ENCODE peak calls at places on chromosome 18, in nine cellular contexts. D is ureter, W is amniotic stem cell, E is amniotic epithelial cell, L is PC-9, N is iPS-NIHi11, P is left kidney, S is sigmoid colon, B is NCI-H2227 treated with DMSO at 0.1 percent for 48 hours. K is an unnamed sample.

GRCh38 chr18:74661008-74661407 is 63.3 kb downstream of the ZNF407 start:
- DNase-seq in D (no peak), W (no peak), E (no peak), L (no peak), N (no peak), P (no peak), S (no peak), B (no peak), K (no peak)

GRCh38 chr18:26656944-26657536 is 108.7 kb upstream of the KCTD1 start:
- DNase-seq in D (peak), W (peak), E (peak), L (no peak), N (peak), P (peak), S (peak), B (no peak), K (peak)

GRCh38 chr18:36095936-36096519 is 28.7 kb upstream of the RPRD1A start:
- DNase-seq in D (no peak), W (peak), E (peak), L (peak), N (peak), P (peak), S (no peak), B (peak), K (no peak)

GRCh38 chr18:75582406-75582821 is 154.9 kb upstream of the SMIM21 start:
- DNase-seq in D (no peak), W (no peak), E (peak), L (no peak), N (no peak), P (no peak), S (no peak), B (no peak), K (no peak)

GRCh38 chr18:23143871-23144270 is 8.6 kb downstream of the CABLES1 start:
- DNase-seq in D (no peak), W (no peak), E (peak), L (no peak), N (no peak), P (peak), S (no peak), B (no peak), K (peak)

GRCh38 chr18:63773616-63774015 is 1.6 kb upstream of the SERPINB7 start:
- DNase-seq in D (no peak), W (no peak), E (no peak), L (no peak), N (no peak), P (no peak), S (no peak), B (no peak), K (no peak)

GRCh38 chr18:80169607-80170006 is 60.5 kb downstream of the ADNP2 start:
- DNase-seq in D (no peak), W (no peak), E (no peak), L (no peak), N (no peak), P (no peak), S (no peak), B (no peak), K (no peak)

GRCh38 chr18:48529796-48530195 is 9.0 kb upstream of the CTIF start:
- DNase-seq in D (no peak), W (peak), E (peak), L (peak), N (no peak), P (no peak), S (no peak), B (no peak), K (no peak)

GRCh38 chr18:8998481-8999217 is 103.8 kb upstream of the NDUFV2 start:
- DNase-seq in D (no peak), W (no peak), E (peak), L (peak), N (no peak), P (no peak), S (no peak), B (peak), K (no peak)

GRCh38 chr18:49250819-49251388 is 209.5 kb downstream of the DYM start:
- DNase-seq in D (no peak), W (no peak), E (peak), L (no peak), N (no peak), P (peak), S (no peak), B (peak), K (no peak)

GRCh38 chr18:48602759-48603390 is 64.0 kb downstream of the CTIF start:
- DNase-seq in D (no peak), W (no peak), E (no peak), L (no peak), N (no peak), P (no peak), S (no peak), B (no peak), K (no peak)

GRCh38 chr18:58400337-58400885 is 228.5 kb downstream of the ALPK2 start:
- DNase-seq in D (no peak), W (no peak), E (no peak), L (no peak), N (no peak), P (no peak), S (no peak), B (no peak), K (no peak)

GRCh38 chr18:903703-904102 is 968 bp upstream of the ADCYAP1 start:
- DNase-seq in D (no peak), W (no peak), E (peak), L (no peak), N (peak), P (peak), S (no peak), B (no peak), K (peak)

GRCh38 chr18:54684786-54685185 is 93.7 kb downstream of the DYNAP start:
- DNase-seq in D (no peak), W (no peak), E (peak), L (no peak), N (peak), P (peak), S (no peak), B (peak), K (no peak)

GRCh38 chr18:53883771-53884170 is 340.7 kb downstream of the MBD2 start:
- DNase-seq in D (no peak), W (no peak), E (no peak), L (no peak), N (no peak), P (no peak), S (no peak), B (no peak), K (no peak)

GRCh38 chr18:5943514-5943913 is 48.2 kb upstream of the TMEM200C start:
- DNase-seq in D (no peak), W (no peak), E (no peak), L (no peak), N (no peak), P (no peak), S (no peak), B (no peak), K (no peak)

GRCh38 chr18:80171190-80171872 is 62.3 kb downstream of the ADNP2 start:
- DNase-seq in D (peak), W (peak), E (peak), L (no peak), N (peak), P (peak), S (no peak), B (no peak), K (no peak)

GRCh38 chr18:67410671-67411070 is 105.8 kb downstream of the DSEL start:
- DNase-seq in D (no peak), W (no peak), E (no peak), L (no peak), N (no peak), P (no peak), S (no peak), B (no peak), K (no peak)

GRCh38 chr18:74534981-74535649 is 815 bp downstream of the CNDP1 start:
- DNase-seq in D (no peak), W (no peak), E (no peak), L (peak), N (no peak), P (peak), S (no peak), B (no peak), K (peak)

GRCh38 chr18:1805526-1805925 is 765.8 kb downstream of the METTL4 start:
- DNase-seq in D (no peak), W (no peak), E (no peak), L (no peak), N (no peak), P (no peak), S (no peak), B (no peak), K (no peak)

GRCh38 chr18:55900380-55900779 is 312.4 kb upstream of the TCF4 start:
- DNase-seq in D (no peak), W (no peak), E (no peak), L (no peak), N (no peak), P (no peak), S (no peak), B (no peak), K (no peak)

GRCh38 chr18:3411327-3411726 is 38.6 kb upstream of the TGIF1 start:
- DNase-seq in D (no peak), W (no peak), E (no peak), L (peak), N (no peak), P (no peak), S (no peak), B (no peak), K (no peak)

GRCh38 chr18:3466051-3466450 is 16.1 kb downstream of the TGIF1 start:
- DNase-seq in D (no peak), W (no peak), E (peak), L (no peak), N (no peak), P (no peak), S (no peak), B (no peak), K (no peak)

GRCh38 chr18:14914771-14915170 is 166.8 kb downstream of the ANKRD30B start:
- DNase-seq in D (no peak), W (no peak), E (no peak), L (no peak), N (no peak), P (no peak), S (no peak), B (no peak), K (no peak)

GRCh38 chr18:5885337-5885736 is 10.0 kb downstream of the TMEM200C start:
- DNase-seq in D (no peak), W (no peak), E (no peak), L (no peak), N (no peak), P (no peak), S (no peak), B (no peak), K (no peak)

GRCh38 chr18:73156117-73156516 is 288.3 kb upstream of the NETO1 start:
- DNase-seq in D (no peak), W (no peak), E (no peak), L (no peak), N (no peak), P (no peak), S (no peak), B (no peak), K (no peak)

GRCh38 chr18:56199580-56200320 is 438.6 kb downstream of the TXNL1 start:
- DNase-seq in D (no peak), W (no peak), E (no peak), L (no peak), N (no peak), P (no peak), S (no peak), B (no peak), K (no peak)

GRCh38 chr18:25661836-25662235 is 309.9 kb upstream of the ZNF521 start:
- DNase-seq in D (no peak), W (no peak), E (peak), L (no peak), N (no peak), P (peak), S (no peak), B (no peak), K (no peak)